ENCODE peak calls at places on chromosomes 5 and 9, in five cellular contexts. One of them, this sample, is unnamed.

GRCh38 chr5:113047234-113047633 is 70.6 kb downstream of the DCP2 start:
- DNase-seq in K562: peak; percentile 58
- DNase-seq in substantia nigra: no peak
- DNase-seq in fibroblast of lung: peak; percentile 84
- DNase-seq in AG04450: no peak
- DNase-seq in this sample: no peak

GRCh38 chr5:58459860-58460726 is at the start of gene PLK2:
- DNase-seq in K562: no peak
- DNase-seq in substantia nigra: peak; percentile 95
- DNase-seq in fibroblast of lung: peak; percentile 92
- DNase-seq in AG04450: peak; percentile 93
- DNase-seq in this sample: peak; percentile 68

GRCh38 chr5:135546014-135546413 is 10.2 kb upstream of the NEUROG1 start:
- DNase-seq in K562: no peak
- DNase-seq in substantia nigra: no peak
- DNase-seq in fibroblast of lung: no peak
- DNase-seq in AG04450: no peak
- DNase-seq in this sample: no peak

GRCh38 chr5:43000198-43000840 is 39.8 kb downstream of the ANXA2R start:
- DNase-seq in K562: no peak
- DNase-seq in substantia nigra: no peak
- DNase-seq in fibroblast of lung: peak; percentile 73
- DNase-seq in AG04450: no peak
- DNase-seq in this sample: no peak

GRCh38 chr5:171745602-171746001 is 40.0 kb upstream of the SMIM23 start:
- DNase-seq in K562: no peak
- DNase-seq in substantia nigra: no peak
- DNase-seq in fibroblast of lung: no peak
- DNase-seq in AG04450: no peak
- DNase-seq in this sample: no peak

GRCh38 chr5:16456103-16456832 is 9.3 kb downstream of the ZNF622 start:
- DNase-seq in K562: peak; percentile 57
- DNase-seq in substantia nigra: no peak
- DNase-seq in fibroblast of lung: peak; percentile 77
- DNase-seq in AG04450: peak; percentile 36
- DNase-seq in this sample: peak; percentile 31

GRCh38 chr9:91426123-91426745 is 2.6 kb upstream of the NFIL3 start:
- DNase-seq in K562: peak; percentile 41
- DNase-seq in substantia nigra: no peak
- DNase-seq in fibroblast of lung: peak; percentile 21
- DNase-seq in AG04450: no peak
- DNase-seq in this sample: no peak

GRCh38 chr5:76485511-76485910 is 82.4 kb downstream of the IQGAP2 start:
- DNase-seq in K562: no peak
- DNase-seq in substantia nigra: no peak
- DNase-seq in fibroblast of lung: no peak
- DNase-seq in AG04450: no peak
- DNase-seq in this sample: no peak

GRCh38 chr5:79831910-79832309 is 142.3 kb downstream of the CMYA5 start:
- DNase-seq in K562: no peak
- DNase-seq in substantia nigra: no peak
- DNase-seq in fibroblast of lung: no peak
- DNase-seq in AG04450: no peak
- DNase-seq in this sample: no peak

GRCh38 chr5:120164989-120165388 is 299.1 kb upstream of the PRR16 start:
- DNase-seq in K562: no peak
- DNase-seq in substantia nigra: no peak
- DNase-seq in fibroblast of lung: no peak
- DNase-seq in AG04450: no peak
- DNase-seq in this sample: no peak

GRCh38 chr5:156188026-156188425 is 138.9 kb upstream of the SGCD start:
- DNase-seq in K562: no peak
- DNase-seq in substantia nigra: no peak
- DNase-seq in fibroblast of lung: no peak
- DNase-seq in AG04450: no peak
- DNase-seq in this sample: no peak

GRCh38 chr9:27473135-27473534 is 51.0 kb upstream of the IFNK start:
- DNase-seq in K562: peak; percentile 33
- DNase-seq in substantia nigra: peak; percentile 6
- DNase-seq in fibroblast of lung: peak; percentile 12
- DNase-seq in AG04450: no peak
- DNase-seq in this sample: no peak

GRCh38 chr5:87210076-87210475 is 57.6 kb upstream of the RASA1 start:
- DNase-seq in K562: no peak
- DNase-seq in substantia nigra: no peak
- DNase-seq in fibroblast of lung: peak; percentile 60
- DNase-seq in AG04450: peak; percentile 7
- DNase-seq in this sample: no peak

GRCh38 chr5:161295721-161296120 is 250.8 kb downstream of the GABRB2 start:
- DNase-seq in K562: no peak
- DNase-seq in substantia nigra: no peak
- DNase-seq in fibroblast of lung: no peak
- DNase-seq in AG04450: no peak
- DNase-seq in this sample: no peak

GRCh38 chr9:128790536-128790935 is 3.5 kb downstream of the TBC1D13 start:
- DNase-seq in K562: no peak
- DNase-seq in substantia nigra: no peak
- DNase-seq in fibroblast of lung: no peak
- DNase-seq in AG04450: no peak
- DNase-seq in this sample: no peak

GRCh38 chr9:78781681-78782080 is 484.8 kb downstream of the PSAT1 start:
- DNase-seq in K562: no peak
- DNase-seq in substantia nigra: no peak
- DNase-seq in fibroblast of lung: peak; percentile 42
- DNase-seq in AG04450: no peak
- DNase-seq in this sample: no peak

GRCh38 chr5:148884339-148885020 is 58.1 kb downstream of the ADRB2 start:
- DNase-seq in K562: no peak
- DNase-seq in substantia nigra: no peak
- DNase-seq in fibroblast of lung: no peak
- DNase-seq in AG04450: no peak
- DNase-seq in this sample: no peak

GRCh38 chr9:106947097-106947496 is 84.1 kb downstream of the ZNF462 start:
- DNase-seq in K562: no peak
- DNase-seq in substantia nigra: no peak
- DNase-seq in fibroblast of lung: peak; percentile 35
- DNase-seq in AG04450: no peak
- DNase-seq in this sample: no peak

GRCh38 chr5:150119421-150120061 is 33.2 kb upstream of the CSF1R start:
- DNase-seq in K562: no peak
- DNase-seq in substantia nigra: no peak
- DNase-seq in fibroblast of lung: no peak
- DNase-seq in AG04450: no peak
- DNase-seq in this sample: no peak

GRCh38 chr5:60178101-60178500 is 284.6 kb upstream of the PDE4D start:
- DNase-seq in K562: no peak
- DNase-seq in substantia nigra: no peak
- DNase-seq in fibroblast of lung: peak; percentile 29
- DNase-seq in AG04450: no peak
- DNase-seq in this sample: no peak

GRCh38 chr5:151937851-151938250 is 13.2 kb upstream of the GLRA1 start:
- DNase-seq in K562: no peak
- DNase-seq in substantia nigra: no peak
- DNase-seq in fibroblast of lung: no peak
- DNase-seq in AG04450: no peak
- DNase-seq in this sample: no peak

GRCh38 chr9:106065579-106066214 is 371.4 kb downstream of the TMEM38B start:
- DNase-seq in K562: no peak
- DNase-seq in substantia nigra: no peak
- DNase-seq in fibroblast of lung: no peak
- DNase-seq in AG04450: no peak
- DNase-seq in this sample: no peak

GRCh38 chr9:5851445-5851844 is 18.5 kb upstream of the ERMP1 start:
- DNase-seq in K562: peak; percentile 45
- DNase-seq in substantia nigra: no peak
- DNase-seq in fibroblast of lung: peak; percentile 54
- DNase-seq in AG04450: no peak
- DNase-seq in this sample: peak; percentile 92

GRCh38 chr5:67047180-67047579 is 149.4 kb downstream of the CD180 start:
- DNase-seq in K562: no peak
- DNase-seq in substantia nigra: no peak
- DNase-seq in fibroblast of lung: no peak
- DNase-seq in AG04450: no peak
- DNase-seq in this sample: no peak

GRCh38 chr9:22105005-22105722 is 96.1 kb upstream of the CDKN2B start:
- DNase-seq in K562: no peak
- DNase-seq in substantia nigra: no peak
- DNase-seq in fibroblast of lung: no peak
- DNase-seq in AG04450: no peak
- DNase-seq in this sample: no peak

GRCh38 chr9:133237271-133237731 is 28.3 kb upstream of the OBP2B start:
- DNase-seq in K562: no peak
- DNase-seq in substantia nigra: no peak
- DNase-seq in fibroblast of lung: peak; percentile 12
- DNase-seq in AG04450: no peak
- DNase-seq in this sample: no peak

GRCh38 chr9:133236291-133237071 is 27.4 kb upstream of the OBP2B start:
- DNase-seq in K562: no peak
- DNase-seq in substantia nigra: no peak
- DNase-seq in fibroblast of lung: no peak
- DNase-seq in AG04450: no peak
- DNase-seq in this sample: no peak

GRCh38 chr9:133239533-133240090 is 30.6 kb upstream of the OBP2B start:
- DNase-seq in K562: no peak
- DNase-seq in substantia nigra: no peak
- DNase-seq in fibroblast of lung: no peak
- DNase-seq in AG04450: no peak
- DNase-seq in this sample: no peak

GRCh38 chr9:133238272-133238850 is 29.3 kb upstream of the OBP2B start:
- DNase-seq in K562: peak; percentile 98
- DNase-seq in substantia nigra: no peak
- DNase-seq in fibroblast of lung: peak; percentile 6
- DNase-seq in AG04450: no peak
- DNase-seq in this sample: no peak

GRCh38 chr9:133238851-133239532 is 29.9 kb upstream of the OBP2B start:
- DNase-seq in K562: peak; percentile 92
- DNase-seq in substantia nigra: no peak
- DNase-seq in fibroblast of lung: peak; percentile 16
- DNase-seq in AG04450: no peak
- DNase-seq in this sample: no peak
- H3K27ac ChIP-seq in K562: peak overlapping the region; percentile 64
- H3K27ac ChIP-seq in substantia nigra: no peak overlapping the region
- H3K27ac ChIP-seq in fibroblast of lung: no peak overlapping the region
- H3K27ac ChIP-seq in AG04450: no peak overlapping the region
- H3K27ac ChIP-seq in this sample: no peak overlapping the region

GRCh38 chr5:78566747-78567449 is 81.7 kb downstream of the LHFPL2 start:
- DNase-seq in K562: no peak
- DNase-seq in substantia nigra: no peak
- DNase-seq in fibroblast of lung: peak; percentile 69
- DNase-seq in AG04450: no peak
- DNase-seq in this sample: no peak

GRCh38 chr5:78568212-78568611 is 80.4 kb downstream of the LHFPL2 start:
- DNase-seq in K562: no peak
- DNase-seq in substantia nigra: no peak
- DNase-seq in fibroblast of lung: no peak
- DNase-seq in AG04450: no peak
- DNase-seq in this sample: no peak

GRCh38 chr5:78570646-78571045 is 77.9 kb downstream of the LHFPL2 start:
- DNase-seq in K562: no peak
- DNase-seq in substantia nigra: no peak
- DNase-seq in fibroblast of lung: no peak
- DNase-seq in AG04450: no peak
- DNase-seq in this sample: no peak

GRCh38 chr5:78569441-78569840 is 79.1 kb downstream of the LHFPL2 start:
- DNase-seq in K562: no peak
- DNase-seq in substantia nigra: no peak
- DNase-seq in fibroblast of lung: peak; percentile 86
- DNase-seq in AG04450: peak; percentile 56
- DNase-seq in this sample: peak; percentile 8

DNA sequence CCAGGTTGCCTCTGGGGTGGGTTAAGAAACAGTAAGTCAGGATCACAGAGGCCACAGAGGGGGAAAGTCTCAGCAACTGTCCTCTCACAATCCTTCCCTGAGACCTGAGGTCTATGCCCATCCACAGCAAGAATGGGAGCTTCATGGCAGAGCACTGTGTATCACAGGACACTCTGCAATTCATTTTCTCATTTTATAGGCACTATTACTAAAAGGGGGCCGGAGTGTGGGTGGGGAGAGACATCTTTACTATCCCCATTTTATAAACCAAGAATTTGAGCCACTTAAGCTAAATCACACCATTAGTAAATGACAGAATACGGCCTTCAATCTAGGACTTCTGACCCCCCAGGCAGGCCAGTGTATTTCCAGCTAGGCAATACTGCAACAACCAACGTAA is 79.9 kb downstream of the LHFPL2 start:
- DNase-seq in K562: no peak
- DNase-seq in substantia nigra: no peak
- DNase-seq in fibroblast of lung: no peak
- DNase-seq in AG04450: no peak
- DNase-seq in this sample: no peak
- H3K27ac ChIP-seq in K562: no peak overlapping the region
- H3K27ac ChIP-seq in substantia nigra: peak overlapping the region; percentile 21
- H3K27ac ChIP-seq in fibroblast of lung: no peak overlapping the region
- H3K27ac ChIP-seq in AG04450: no peak overlapping the region
- H3K27ac ChIP-seq in this sample: no peak overlapping the region

DNA sequence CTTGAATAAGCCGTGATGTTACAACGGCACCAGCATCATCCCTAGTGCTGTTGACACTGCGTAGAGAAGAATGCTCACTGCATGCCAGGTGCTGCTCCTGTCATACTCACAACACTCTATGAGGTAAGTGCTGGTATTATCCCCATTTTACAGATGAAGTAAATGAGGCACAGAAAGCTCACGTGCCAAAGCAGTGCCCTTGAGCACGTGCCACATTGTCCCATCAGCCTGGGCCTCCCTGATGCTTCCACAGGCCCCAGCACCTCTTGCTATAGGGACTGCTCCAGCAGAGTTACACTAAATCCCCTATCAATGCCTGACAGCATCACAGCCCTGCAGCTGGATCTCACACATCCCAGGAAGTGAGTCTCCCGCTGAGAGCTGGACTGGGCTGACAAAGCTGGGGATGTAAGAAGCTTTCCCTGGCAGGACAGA is 216.1 kb downstream of the FSTL4 start:
- DNase-seq in K562: no peak
- DNase-seq in substantia nigra: no peak
- DNase-seq in fibroblast of lung: no peak
- DNase-seq in AG04450: no peak
- DNase-seq in this sample: no peak
- H3K27ac ChIP-seq in K562: no peak overlapping the region
- H3K27ac ChIP-seq in substantia nigra: no peak overlapping the region
- H3K27ac ChIP-seq in fibroblast of lung: no peak overlapping the region
- H3K27ac ChIP-seq in AG04450: no peak overlapping the region
- H3K27ac ChIP-seq in this sample: no peak overlapping the region

GRCh38 chr9:33041459-33042188 is 16.6 kb downstream of the DNAJA1 start:
- DNase-seq in K562: no peak
- DNase-seq in substantia nigra: no peak
- DNase-seq in fibroblast of lung: no peak
- DNase-seq in AG04450: no peak
- DNase-seq in this sample: no peak

GRCh38 chr9:33044677-33045282 is 19.7 kb downstream of the DNAJA1 start:
- DNase-seq in K562: no peak
- DNase-seq in substantia nigra: no peak
- DNase-seq in fibroblast of lung: peak; percentile 28
- DNase-seq in AG04450: no peak
- DNase-seq in this sample: no peak

GRCh38 chr9:33042528-33042927 is 17.5 kb downstream of the DNAJA1 start:
- DNase-seq in K562: no peak
- DNase-seq in substantia nigra: no peak
- DNase-seq in fibroblast of lung: no peak
- DNase-seq in AG04450: no peak
- DNase-seq in this sample: no peak

GRCh38 chr9:33040792-33041458 is 15.9 kb downstream of the DNAJA1 start:
- DNase-seq in K562: no peak
- DNase-seq in substantia nigra: no peak
- DNase-seq in fibroblast of lung: no peak
- DNase-seq in AG04450: no peak
- DNase-seq in this sample: no peak

GRCh38 chr9:33044162-33044673 is 19.1 kb downstream of the DNAJA1 start:
- DNase-seq in K562: no peak
- DNase-seq in substantia nigra: peak; percentile 33
- DNase-seq in fibroblast of lung: peak; percentile 95
- DNase-seq in AG04450: peak; percentile 71
- DNase-seq in this sample: peak; percentile 56
- H3K27ac ChIP-seq in K562: no peak overlapping the region
- H3K27ac ChIP-seq in substantia nigra: peak overlapping the region; percentile 84
- H3K27ac ChIP-seq in fibroblast of lung: peak overlapping the region; percentile 87
- H3K27ac ChIP-seq in AG04450: peak overlapping the region; percentile 82
- H3K27ac ChIP-seq in this sample: peak overlapping the region; percentile 76